ENCODE peak calls at places on chromosomes 12 and 14, in ten cellular contexts. J is activated CD8-positive, alpha-beta memory T cell treated with anti-CD3 and anti-CD28 coated beads for 48 hours; L is MV-4-11; B is EL; T is stimulated activated CD4-positive, alpha-beta T cell treated with anti-CD3 and anti-CD28 coated beads, Interleukin-4, amount 100 ng/mL, for 4 hours; D is lung; Z is type B pancreatic cell; K is CD8-positive, alpha-beta memory T cell; R is suprapubic skin; Q is RWPE1. P is an unnamed sample.

GRCh38 chr12:115341442-115341841 is 657.5 kb upstream of the TBX3 start:
- DNase-seq in L (no peak), R (peak), J (peak), K (no peak), D (peak), Q (peak), Z (no peak), B (peak), T (no peak), P (no peak)

GRCh38 chr14:65788876-65789859 is 376.6 kb downstream of the FUT8 start:
- DNase-seq in K (no peak), Z (no peak), B (peak), T (no peak), Q (no peak), D (no peak), R (no peak), L (no peak), J (no peak), P (no peak)

GRCh38 chr14:96082420-96083300 is 43.5 kb downstream of the C14orf132 start:
- DNase-seq in Q (no peak), J (no peak), K (no peak), D (no peak), L (no peak), R (no peak), B (no peak), Z (no peak), T (no peak), P (no peak)

GRCh38 chr12:55126106-55126505 is at the start of gene OR9K2:
- DNase-seq in D (no peak), K (no peak), T (no peak), Z (no peak), L (no peak), B (no peak), J (no peak), R (no peak), Q (no peak), P (no peak)

GRCh38 chr14:74647834-74648361 is 35.9 kb upstream of the LTBP2 start:
- DNase-seq in R (peak), B (peak), J (no peak), Z (no peak), K (no peak), L (no peak), T (no peak), Q (peak), D (no peak), P (no peak)

GRCh38 chr12:96063046-96063445 is 27.7 kb upstream of the LTA4H start:
- DNase-seq in J (no peak), Z (no peak), L (peak), K (no peak), R (no peak), Q (no peak), B (peak), D (no peak), T (no peak), P (no peak)

GRCh38 chr14:24246765-24247212 is 4.4 kb upstream of the TINF2 start:
- DNase-seq in R (no peak), K (no peak), T (no peak), Q (no peak), D (no peak), L (peak), B (peak), J (no peak), Z (no peak), P (peak)

GRCh38 chr12:30357712-30358111 is 338.0 kb downstream of the IPO8 start:
- DNase-seq in T (no peak), D (no peak), R (no peak), L (peak), Z (no peak), K (no peak), B (no peak), J (no peak), Q (no peak), P (no peak)

GRCh38 chr12:120260607-120261006 is 4.9 kb downstream of the PXN start:
- DNase-seq in T (no peak), Z (no peak), Q (no peak), D (no peak), K (no peak), J (no peak), L (no peak), B (no peak), R (no peak), P (no peak)

GRCh38 chr14:63642656-63643382 is 1.1 kb upstream of the WDR89 start:
- DNase-seq in B (no peak), D (no peak), R (no peak), Q (no peak), K (no peak), J (no peak), T (no peak), L (no peak), Z (no peak), P (no peak)

GRCh38 chr12:46160081-46160980 is 108.5 kb downstream of the SLC38A1 start:
- DNase-seq in Q (peak), T (no peak), Z (no peak), K (no peak), R (no peak), D (no peak), L (no peak), J (no peak), B (peak), P (no peak)

GRCh38 chr12:110269622-110270124 is 11.4 kb upstream of the ATP2A2 start:
- DNase-seq in R (no peak), Q (peak), B (peak), T (no peak), Z (no peak), D (no peak), L (peak), K (no peak), J (no peak), P (no peak)

GRCh38 chr12:117158911-117159310 is 31.4 kb downstream of the FBXO21 start:
- DNase-seq in Q (no peak), T (no peak), L (no peak), K (no peak), Z (no peak), D (no peak), J (no peak), B (no peak), R (peak), P (no peak)

GRCh38 chr14:22059201-22059600 is 385.6 kb upstream of the OR4E1 start:
- DNase-seq in J (no peak), L (no peak), Z (no peak), R (no peak), B (no peak), Q (no peak), K (peak), T (no peak), D (no peak), P (no peak)

GRCh38 chr14:62168564-62169155 is 406.4 kb downstream of the SNAPC1 start:
- DNase-seq in L (no peak), B (no peak), K (no peak), R (no peak), Z (no peak), J (no peak), D (no peak), T (no peak), Q (no peak), P (no peak)

GRCh38 chr14:70188292-70188607 is 501 bp downstream of the SLC8A3 start:
- DNase-seq in T (no peak), B (peak), R (no peak), D (no peak), K (no peak), L (no peak), Z (no peak), J (no peak), Q (peak), P (peak)

GRCh38 chr12:27193854-27194544 is 50.1 kb upstream of the STK38L start:
- DNase-seq in Z (no peak), D (no peak), Q (no peak), R (no peak), J (no peak), T (no peak), B (peak), L (no peak), K (no peak), P (no peak)

GRCh38 chr14:42110167-42110566 is 503.5 kb downstream of the LRFN5 start:
- DNase-seq in J (no peak), B (peak), Q (peak), R (no peak), L (peak), K (no peak), Z (no peak), D (no peak), T (no peak), P (no peak)

GRCh38 chr12:52650520-52651081 is 1.4 kb downstream of the KRT2 start:
- DNase-seq in D (no peak), B (peak), K (no peak), J (no peak), R (no peak), T (no peak), Z (no peak), Q (no peak), L (no peak), P (no peak)

GRCh38 chr12:48969160-48969771 is 2.3 kb downstream of the WNT10B start:
- DNase-seq in L (no peak), R (no peak), D (no peak), K (no peak), J (no peak), Z (no peak), T (no peak), Q (no peak), B (no peak), P (no peak)

GRCh38 chr12:107847430-107847829 is 72.9 kb downstream of the ASCL4 start:
- DNase-seq in B (no peak), D (no peak), Q (no peak), Z (no peak), T (no peak), J (no peak), K (no peak), L (peak), R (no peak), P (no peak)

GRCh38 chr12:57476162-57476992 is 3.3 kb downstream of the ARHGAP9 start:
- DNase-seq in R (no peak), B (no peak), D (no peak), L (no peak), Q (no peak), J (no peak), T (peak), K (peak), Z (no peak), P (peak)

GRCh38 chr12:47527816-47528215 is 178.0 kb downstream of the RPAP3 start:
- DNase-seq in J (no peak), Q (no peak), K (no peak), D (no peak), Z (no peak), B (peak), L (no peak), T (no peak), R (no peak), P (no peak)

GRCh38 chr14:98174031-98174430 is 1098.0 kb downstream of the BCL11B start:
- DNase-seq in Q (no peak), K (no peak), T (no peak), B (no peak), Z (no peak), L (no peak), J (no peak), R (no peak), D (no peak), P (no peak)

GRCh38 chr12:69405466-69405865 is 45.9 kb downstream of the YEATS4 start:
- DNase-seq in B (peak), T (no peak), D (no peak), J (no peak), L (no peak), Z (no peak), K (no peak), R (no peak), Q (peak), P (no peak)

GRCh38 chr12:92139634-92140555 is 5.8 kb downstream of the BTG1 start:
- DNase-seq in B (no peak), Z (no peak), T (no peak), Q (no peak), R (no peak), D (no peak), L (no peak), K (peak), J (no peak), P (no peak)

P was measured in activated B cell treated with CpG ODN at 0.5 μM for 24 hours.